ENCODE peak calls at places on chromosomes 13 and 19, in eight cellular contexts. H is K562; Z is uterus; K is CD8-positive, alpha-beta T cell; S is psoas muscle; D is AG09309; V is fibroblast of lung; X is MM.1S. E is an unnamed sample.

GRCh38 chr19:55493052-55493649 is 4.9 kb downstream of the SSC5D start:
- DNase-seq in H (no peak), Z (peak), K (no peak), S (no peak), D (no peak), V (peak), X (no peak), E (peak)

GRCh38 chr13:35848868-35849644 is 282.1 kb downstream of the DCLK1 start:
- DNase-seq in H (no peak), Z (no peak), K (no peak), S (no peak), D (no peak), V (no peak), X (no peak), E (no peak)

GRCh38 chr13:100977841-100978240 is 303.2 kb upstream of the TMTC4 start:
- DNase-seq in H (no peak), Z (no peak), K (no peak), S (no peak), D (no peak), V (no peak), X (no peak), E (no peak)

GRCh38 chr19:35006342-35006998 is 6.3 kb downstream of the GRAMD1A start:
- DNase-seq in H (no peak), Z (no peak), K (no peak), S (no peak), D (no peak), V (peak), X (no peak), E (peak)

GRCh38 chr13:32894589-32895001 is 121.6 kb upstream of the KL start:
- DNase-seq in H (no peak), Z (no peak), K (no peak), S (no peak), D (peak), V (peak), X (no peak), E (peak)

GRCh38 chr19:32406161-32407003 is 812 bp downstream of the DPY19L3 start:
- DNase-seq in H (no peak), Z (no peak), K (no peak), S (no peak), D (no peak), V (no peak), X (no peak), E (no peak)

GRCh38 chr19:38304352-38304865 is 358 bp downstream of the C19orf33 start:
- DNase-seq in H (no peak), Z (no peak), K (no peak), S (no peak), D (no peak), V (no peak), X (no peak), E (no peak)

GRCh38 chr13:110275931-110276552 is 30.9 kb downstream of the COL4A1 start:
- DNase-seq in H (no peak), Z (peak), K (no peak), S (peak), D (no peak), V (no peak), X (no peak), E (peak)

GRCh38 chr13:19836472-19836871 is 27.0 kb downstream of the ZMYM5 start:
- DNase-seq in H (no peak), Z (no peak), K (no peak), S (no peak), D (no peak), V (peak), X (no peak), E (peak)

GRCh38 chr19:18847516-18848463 is 16.0 kb downstream of the UPF1 start:
- DNase-seq in H (no peak), Z (peak), K (no peak), S (no peak), D (peak), V (no peak), X (no peak), E (peak)

GRCh38 chr19:51514866-51515481 is 13.4 kb upstream of the SIGLEC12 start:
- DNase-seq in H (peak), Z (no peak), K (peak), S (no peak), D (peak), V (peak), X (peak), E (peak)

GRCh38 chr13:31444266-31444862 is 244.6 kb downstream of the B3GLCT start:
- DNase-seq in H (no peak), Z (no peak), K (no peak), S (peak), D (no peak), V (no peak), X (no peak), E (no peak)

GRCh38 chr13:90302113-90302512 is 1045.4 kb upstream of the MIR17HG start:
- DNase-seq in H (peak), Z (no peak), K (no peak), S (no peak), D (peak), V (peak), X (no peak), E (peak)

GRCh38 chr13:85255978-85256377 is 543.2 kb downstream of the SLITRK6 start:
- DNase-seq in H (no peak), Z (no peak), K (no peak), S (no peak), D (no peak), V (no peak), X (no peak), E (no peak)

GRCh38 chr13:46961719-46962118 is 64.9 kb upstream of the HTR2A start:
- DNase-seq in H (no peak), Z (no peak), K (no peak), S (no peak), D (peak), V (peak), X (peak), E (peak)

GRCh38 chr13:29969286-29969685 is 118.9 kb upstream of the UBL3 start:
- DNase-seq in H (no peak), Z (peak), K (no peak), S (no peak), D (peak), V (peak), X (no peak), E (peak)

GRCh38 chr19:6126335-6126974 is 9.0 kb upstream of the ACSBG2 start:
- DNase-seq in H (peak), Z (no peak), K (no peak), S (no peak), D (no peak), V (peak), X (peak), E (peak)

GRCh38 chr13:28564030-28564429 is 69.1 kb upstream of the FLT1 start:
- DNase-seq in H (no peak), Z (no peak), K (no peak), S (no peak), D (no peak), V (no peak), X (no peak), E (no peak)

GRCh38 chr19:3220576-3220975 is 3.9 kb upstream of the CELF5 start:
- DNase-seq in H (no peak), Z (no peak), K (no peak), S (no peak), D (no peak), V (no peak), X (no peak), E (no peak)

GRCh38 chr13:101916108-101916757 is 463.8 kb downstream of the ITGBL1 start:
- DNase-seq in H (no peak), Z (no peak), K (no peak), S (no peak), D (no peak), V (peak), X (no peak), E (peak)

GRCh38 chr13:20505405-20506366 is 20.0 kb downstream of the CRYL1 start:
- DNase-seq in H (no peak), Z (no peak), K (no peak), S (no peak), D (no peak), V (no peak), X (no peak), E (no peak)

GRCh38 chr13:31159306-31159705 is 2.4 kb downstream of the HSPH1 start:
- DNase-seq in H (no peak), Z (no peak), K (no peak), S (no peak), D (no peak), V (peak), X (no peak), E (peak)

GRCh38 chr13:97432232-97432916 is 1.6 kb upstream of the RAP2A start:
- DNase-seq in H (no peak), Z (no peak), K (no peak), S (no peak), D (no peak), V (no peak), X (no peak), E (no peak)

GRCh38 chr13:113151745-113152707 is 6.4 kb upstream of the PROZ start:
- DNase-seq in H (no peak), Z (peak), K (peak), S (peak), D (peak), V (peak), X (peak), E (peak)

GRCh38 chr19:294819-295686 is 3.9 kb upstream of the PLPP2 start:
- DNase-seq in H (peak), Z (no peak), K (peak), S (peak), D (no peak), V (no peak), X (peak), E (no peak)

GRCh38 chr19:47754206-47755064 is 9.1 kb downstream of the NOP53 start:
- DNase-seq in H (no peak), Z (no peak), K (no peak), S (no peak), D (no peak), V (no peak), X (no peak), E (no peak)

GRCh38 chr19:39471756-39472536 is 8.7 kb upstream of the TIMM50 start:
- DNase-seq in H (no peak), Z (no peak), K (no peak), S (peak), D (no peak), V (no peak), X (no peak), E (no peak)

GRCh38 chr19:37506387-37507166 is at the start of gene ZNF793:
- DNase-seq in H (no peak), Z (peak), K (peak), S (peak), D (peak), V (peak), X (no peak), E (peak)

GRCh38 chr19:45676851-45677263 is 8.8 kb downstream of the GIPR start:
- DNase-seq in H (no peak), Z (no peak), K (peak), S (no peak), D (no peak), V (no peak), X (no peak), E (no peak)

GRCh38 chr13:23087884-23088283 is 92.9 kb upstream of the SGCG start:
- DNase-seq in H (peak), Z (no peak), K (no peak), S (no peak), D (no peak), V (peak), X (no peak), E (peak)

GRCh38 chr13:72397265-72397664 is 330.2 kb downstream of the MZT1 start:
- DNase-seq in H (no peak), Z (no peak), K (no peak), S (no peak), D (no peak), V (no peak), X (no peak), E (no peak)
- H3K4me3 ChIP-seq in H (no peak), Z (no peak), K (no peak), S (no peak), D (no peak), V (no peak), X (no peak), E (no peak)

GRCh38 chr13:75569576-75569975 is 20.0 kb downstream of the UCHL3 start:
- DNase-seq in H (no peak), Z (no peak), K (no peak), S (no peak), D (no peak), V (no peak), X (no peak), E (peak)

GRCh38 chr13:75566658-75567057 is 17.1 kb downstream of the UCHL3 start:
- DNase-seq in H (no peak), Z (no peak), K (no peak), S (no peak), D (no peak), V (peak), X (no peak), E (peak)
- TF ChIP-seq CTCF in H (no peak), Z (no peak), K (no peak), S (peak), D (peak), V (peak), X (peak), E (peak)

DNA sequence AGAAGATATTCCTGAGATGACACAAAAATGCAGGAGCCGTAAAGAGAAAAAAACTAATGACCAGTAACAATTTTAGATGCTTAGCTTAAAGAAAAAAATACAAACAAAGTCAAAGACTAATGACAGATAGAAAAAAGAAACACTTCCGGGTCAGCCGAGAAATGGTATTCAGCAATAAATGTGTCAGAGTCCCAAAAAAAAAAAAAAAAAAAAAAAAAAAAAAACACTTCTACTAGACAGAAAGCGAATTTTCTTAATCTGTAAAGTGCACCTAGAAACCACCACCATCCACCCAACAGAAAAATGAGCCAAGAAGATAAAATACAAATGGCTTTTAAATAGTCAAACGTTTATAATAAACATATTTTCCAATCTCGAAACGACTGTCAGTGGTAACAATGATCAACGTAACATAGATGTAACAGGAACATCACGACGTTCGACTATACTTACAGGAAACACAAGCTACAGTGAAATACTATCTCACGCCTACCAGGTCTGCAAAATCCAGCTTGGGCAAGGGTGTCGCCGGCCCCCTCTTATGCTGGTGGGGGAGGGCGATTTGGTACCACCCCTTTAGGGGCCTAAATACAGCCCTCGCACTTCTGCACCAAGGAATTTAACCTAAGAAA is 10.6 kb downstream of the ABHD17A start:
- DNase-seq in H (no peak), Z (no peak), K (peak), S (no peak), D (no peak), V (no peak), X (no peak), E (no peak)
- H3K4me3 ChIP-seq in H (peak), Z (peak), K (peak), S (peak), D (peak), V (peak), X (peak), E (peak)

GRCh38 chr19:2050991-2051770 is at the start of gene MKNK2:
- DNase-seq in H (peak), Z (peak), K (peak), S (peak), D (no peak), V (peak), X (peak), E (peak)
- TF ChIP-seq CTCF in H (peak), Z (peak), K (peak), S (peak), D (peak), V (peak), X (peak), E (peak)

DNA sequence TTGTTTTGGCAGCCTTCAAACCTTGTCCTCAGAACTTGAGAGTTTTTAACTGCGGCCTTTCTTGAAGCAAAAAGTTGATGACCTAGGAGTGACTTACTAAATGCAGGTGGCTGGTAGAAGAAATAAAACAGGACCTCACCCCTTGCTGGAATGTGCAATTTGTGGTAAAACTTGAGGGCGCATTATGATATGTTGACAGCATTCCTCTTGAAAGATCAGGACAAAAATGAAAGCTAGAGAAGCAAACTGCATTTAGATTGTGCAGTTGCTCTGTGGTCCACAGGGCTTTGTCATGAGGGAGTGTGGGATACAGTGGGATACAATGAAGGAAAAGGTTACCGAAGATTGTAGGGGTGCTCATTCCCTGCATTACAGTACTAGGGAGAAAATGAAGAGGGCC is 504.2 kb downstream of the GPC6 start:
- DNase-seq in H (no peak), Z (no peak), K (no peak), S (no peak), D (no peak), V (peak), X (no peak), E (peak)
- H3K4me3 ChIP-seq in H (no peak), Z (no peak), K (no peak), S (no peak), D (no peak), V (no peak), X (no peak), E (no peak)

GRCh38 chr19:7500811-7501450 is 12.1 kb upstream of the PEX11G start:
- DNase-seq in H (peak), Z (no peak), K (no peak), S (no peak), D (no peak), V (peak), X (no peak), E (peak)
- TF ChIP-seq CTCF in H (no peak), Z (no peak), K (no peak), S (no peak), D (no peak), V (no peak), X (no peak), E (no peak)

E was measured in fibroblast of villous mesenchyme.